ENCODE peak calls at places on chromosome 4, in ten cellular contexts. W, C, G, X, K, E, Z, U, F and B are unnamed samples.

GRCh38 chr4:120870279-120870673 is 52.2 kb downstream of the PRDM5 start:
- DNase-seq in C (no peak), K (no peak), W (no peak), G (peak; percentile 66), F (no peak), U (no peak), Z (no peak), X (no peak), E (no peak), B (no peak)

GRCh38 chr4:82645868-82646267 is 84.1 kb upstream of the TMEM150C start:
- DNase-seq in U (no peak), Z (no peak), C (no peak), E (no peak), K (no peak), W (no peak), F (no peak), G (no peak), X (no peak), B (no peak)

GRCh38 chr4:7625073-7625472 is 190.3 kb upstream of the PSAPL1 start:
- DNase-seq in X (no peak), G (no peak), E (no peak), K (no peak), C (no peak), U (no peak), F (no peak), Z (no peak), W (no peak), B (no peak)

GRCh38 chr4:64121803-64122202 is 287.4 kb downstream of the TECRL start:
- DNase-seq in G (no peak), U (no peak), X (no peak), E (no peak), W (no peak), K (no peak), Z (no peak), C (no peak), F (no peak), B (no peak)

GRCh38 chr4:53929955-53930798 is 134.2 kb downstream of the CHIC2 start:
- DNase-seq in W (peak; percentile 73), C (peak; percentile 88), Z (peak; percentile 3), X (peak; percentile 88), F (peak; percentile 70), G (peak; percentile 80), U (peak; percentile 85), E (peak; percentile 68), K (peak; percentile 78), B (peak; percentile 81)

GRCh38 chr4:140116442-140117104 is 37.4 kb downstream of the MAML3 start:
- DNase-seq in Z (no peak), W (no peak), F (no peak), U (no peak), E (no peak), K (peak; percentile 48), G (no peak), C (peak; percentile 62), X (no peak), B (no peak)

GRCh38 chr4:90118547-90119211 is 8.5 kb upstream of the CCSER1 start:
- DNase-seq in F (no peak), G (no peak), C (no peak), U (no peak), W (no peak), Z (no peak), X (no peak), E (no peak), K (no peak), B (peak; percentile 76)

GRCh38 chr4:118942465-118942864 is 53.8 kb downstream of the SYNPO2 start:
- DNase-seq in Z (no peak), G (no peak), C (no peak), E (no peak), W (no peak), U (no peak), X (no peak), F (no peak), K (no peak), B (no peak)

GRCh38 chr4:71772592-71772991 is 11.3 kb downstream of the GC start:
- DNase-seq in C (no peak), K (no peak), X (no peak), W (no peak), F (no peak), G (no peak), Z (no peak), U (peak; percentile 28), E (no peak), B (no peak)

GRCh38 chr4:37389967-37390580 is 145.5 kb downstream of the NWD2 start:
- DNase-seq in G (no peak), F (no peak), U (peak; percentile 69), W (no peak), K (peak; percentile 46), C (peak; percentile 61), X (peak; percentile 45), E (peak; percentile 48), Z (no peak), B (peak; percentile 25)

GRCh38 chr4:120893314-120893713 is 29.2 kb downstream of the PRDM5 start:
- DNase-seq in G (no peak), K (no peak), C (no peak), X (no peak), E (no peak), F (no peak), W (no peak), U (no peak), Z (no peak), B (no peak)

GRCh38 chr4:148017801-148018200 is 285.9 kb downstream of the ARHGAP10 start:
- DNase-seq in Z (no peak), F (no peak), U (no peak), C (peak; percentile 96), X (no peak), G (no peak), E (no peak), K (no peak), W (peak; percentile 55), B (no peak)

GRCh38 chr4:133147365-133147821 is 1.7 kb upstream of the PCDH10 start:
- DNase-seq in K (peak; percentile 18), W (no peak), G (no peak), U (no peak), E (no peak), X (peak; percentile 7), Z (no peak), C (peak; percentile 48), F (no peak), B (no peak)

GRCh38 chr4:113300384-113301011 is 251.0 kb downstream of the ANK2 start:
- DNase-seq in Z (no peak), C (peak; percentile 13), U (peak; percentile 5), K (peak; percentile 47), G (no peak), X (peak; percentile 95), W (no peak), E (peak; percentile 49), F (no peak), B (no peak)

GRCh38 chr4:86626066-86626465 is 32.0 kb downstream of the PTPN13 start:
- DNase-seq in E (no peak), U (peak; percentile 6), Z (no peak), W (no peak), G (no peak), K (no peak), F (no peak), C (no peak), X (no peak), B (no peak)

GRCh38 chr4:20219526-20219925 is 32.2 kb upstream of the SLIT2 start:
- DNase-seq in E (no peak), X (no peak), F (no peak), G (no peak), W (no peak), K (no peak), U (no peak), Z (no peak), C (no peak), B (no peak)

DNA sequence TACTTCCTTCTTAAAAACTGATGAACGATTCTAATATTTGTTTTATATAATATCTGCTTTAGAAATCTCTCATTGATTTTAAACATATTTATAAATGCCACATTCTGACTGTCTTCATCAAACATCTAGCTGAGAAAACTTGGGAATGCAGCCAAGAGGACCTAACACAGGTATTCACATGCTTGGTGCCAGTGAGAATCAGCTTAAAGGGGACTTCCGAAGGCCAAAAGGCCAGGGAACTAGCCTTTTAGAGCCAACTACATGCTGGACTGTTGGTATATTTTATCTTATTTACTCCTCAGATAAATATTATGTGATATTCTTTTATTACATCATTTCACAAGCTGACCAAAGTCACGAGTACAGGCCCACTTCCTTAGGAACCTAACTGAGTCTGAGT is 41.0 kb upstream of the PDLIM3 start:
- DNase-seq in X (no peak), W (no peak), U (no peak), K (no peak), F (no peak), Z (no peak), C (no peak), G (no peak), E (no peak), B (peak; percentile 25)
- H3K27ac ChIP-seq in X (no peak overlapping the region), W (peak overlapping the region; percentile 36), U (peak overlapping the region; percentile 80), K (no peak overlapping the region), F (peak overlapping the region; percentile 74), Z (no peak overlapping the region), C (no peak overlapping the region), G (no peak overlapping the region), E (no peak overlapping the region), B (peak overlapping the region; percentile 87)

DNA sequence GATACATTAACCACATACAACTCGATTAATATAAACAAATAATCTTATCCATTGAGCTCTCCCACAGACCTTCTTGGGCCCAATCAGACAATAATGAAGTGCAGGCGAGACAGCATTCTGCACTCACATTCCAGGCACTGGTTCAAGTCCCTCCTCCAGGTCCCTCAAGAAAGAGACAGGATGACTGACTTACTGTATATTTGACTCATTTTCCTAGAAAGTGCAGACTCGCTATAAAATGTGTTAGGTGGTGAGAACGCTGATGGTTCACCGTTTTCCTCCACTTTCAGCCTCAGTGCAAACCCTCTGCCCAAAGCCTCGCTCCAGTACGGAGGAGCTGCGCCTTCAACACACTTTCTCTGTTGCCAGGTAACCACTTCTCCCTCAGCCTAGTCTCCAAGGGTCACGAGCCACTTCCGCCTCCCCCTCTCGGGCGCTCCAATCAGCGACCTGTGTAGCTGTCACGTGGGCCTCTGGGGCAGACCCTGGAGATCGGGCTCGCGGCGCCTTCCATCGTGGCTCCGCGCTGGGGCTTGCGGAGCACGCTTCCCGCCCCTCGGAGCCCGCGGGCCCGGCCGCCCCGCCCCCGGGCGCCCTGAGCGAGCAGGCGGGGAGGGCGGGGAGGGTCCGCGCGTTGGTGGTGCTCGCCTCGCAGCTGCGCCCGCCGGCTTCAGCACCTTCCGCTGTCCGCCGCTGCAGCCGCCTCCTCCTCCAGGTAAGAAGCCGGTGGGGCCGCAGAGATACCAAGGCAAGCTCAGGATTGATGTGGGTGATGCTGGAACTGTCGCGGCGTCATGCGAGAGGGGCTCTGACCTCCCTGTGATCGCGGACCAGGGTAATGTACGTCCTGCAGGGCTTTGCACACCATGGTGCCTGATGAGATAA is at the start of gene WDR17:
- DNase-seq in G (peak; percentile 99), E (no peak), F (peak; percentile 93), C (peak; percentile 19), K (peak; percentile 90), X (peak; percentile 50), W (peak; percentile 74), U (peak; percentile 98), Z (peak; percentile 27), B (peak; percentile 86)
- H3K27ac ChIP-seq in G (no peak within 1 kb of the TSS), E (no peak within 1 kb of the TSS), F (no peak within 1 kb of the TSS), C (no peak within 1 kb of the TSS), K (peak within 1 kb of the TSS; percentile 90), X (no peak within 1 kb of the TSS), W (peak within 1 kb of the TSS; percentile 6), U (no peak within 1 kb of the TSS), Z (no peak within 1 kb of the TSS), B (no peak within 1 kb of the TSS)

GRCh38 chr4:169398294-169398693 is 127.5 kb upstream of the SH3RF1 start:
- DNase-seq in U (no peak), W (no peak), Z (no peak), F (no peak), X (no peak), E (no peak), K (no peak), C (peak; percentile 90), G (no peak), B (no peak)
- H3K27ac ChIP-seq in U (no peak overlapping the region), W (no peak overlapping the region), Z (no peak overlapping the region), F (no peak overlapping the region), X (peak overlapping the region; percentile 45), E (no peak overlapping the region), K (no peak overlapping the region), C (peak overlapping the region; percentile 41), G (no peak overlapping the region), B (no peak overlapping the region)

GRCh38 chr4:158193171-158193749 is 17.0 kb upstream of the TMEM144 start:
- DNase-seq in U (peak; percentile 43), K (peak; percentile 28), W (no peak), G (no peak), C (peak; percentile 58), X (no peak), F (no peak), Z (no peak), E (peak; percentile 40), B (no peak)
- H3K27ac ChIP-seq in U (no peak overlapping the region), K (no peak overlapping the region), W (peak overlapping the region; percentile 80), G (no peak overlapping the region), C (no peak overlapping the region), X (no peak overlapping the region), F (no peak overlapping the region), Z (no peak overlapping the region), E (no peak overlapping the region), B (no peak overlapping the region)